ENCODE peak calls at places on chromosomes 11 and 22, in nine cellular contexts. L is astrocyte; H is neural progenitor cell; B is IMR-90; Z is effector memory CD4-positive, alpha-beta T cell; Q is A549; F is hepatocyte; J is right cardiac atrium; V is tibial artery. W is an unnamed sample.

GRCh38 chr22:42080287-42080686 is 787 bp downstream of the SMDT1 start:
- DNase-seq in L (peak), H (peak), B (peak), Z (no peak), Q (peak), F (peak), J (no peak), V (peak), W (no peak)

GRCh38 chr11:86240164-86240563 is 4.4 kb upstream of the EED start:
- DNase-seq in L (no peak), H (no peak), B (no peak), Z (no peak), Q (no peak), F (no peak), J (no peak), V (no peak), W (no peak)

GRCh38 chr11:101477926-101478325 is 105.9 kb downstream of the TRPC6 start:
- DNase-seq in L (no peak), H (no peak), B (no peak), Z (no peak), Q (no peak), F (no peak), J (no peak), V (no peak), W (no peak)

GRCh38 chr22:42229455-42230149 is 40.9 kb downstream of the TCF20 start:
- DNase-seq in L (peak), H (no peak), B (peak), Z (no peak), Q (no peak), F (no peak), J (no peak), V (no peak), W (no peak)

GRCh38 chr11:78350101-78350645 is 67.4 kb downstream of the GAB2 start:
- DNase-seq in L (no peak), H (peak), B (peak), Z (no peak), Q (no peak), F (peak), J (no peak), V (no peak), W (no peak)

GRCh38 chr11:68890490-68891231 is 13.0 kb downstream of the MRPL21 start:
- DNase-seq in L (peak), H (no peak), B (peak), Z (no peak), Q (no peak), F (peak), J (peak), V (peak), W (peak)

GRCh38 chr22:16917144-16918003 is 90.6 kb downstream of the GAB4 start:
- DNase-seq in L (no peak), H (peak), B (peak), Z (no peak), Q (peak), F (peak), J (peak), V (no peak), W (no peak)

GRCh38 chr11:83157755-83158473 is 983 bp downstream of the PCF11 start:
- DNase-seq in L (peak), H (peak), B (peak), Z (peak), Q (peak), F (peak), J (peak), V (peak), W (no peak)

GRCh38 chr22:48892571-48893287 is 934.9 kb downstream of the BRD1 start:
- DNase-seq in L (no peak), H (no peak), B (no peak), Z (no peak), Q (no peak), F (no peak), J (no peak), V (peak), W (peak)

GRCh38 chr11:128728767-128729587 is 35.1 kb downstream of the FLI1 start:
- DNase-seq in L (no peak), H (peak), B (no peak), Z (no peak), Q (no peak), F (no peak), J (no peak), V (no peak), W (no peak)

GRCh38 chr22:44455151-44455962 is 42.7 kb downstream of the RTL6 start:
- DNase-seq in L (no peak), H (no peak), B (no peak), Z (peak), Q (no peak), F (no peak), J (no peak), V (no peak), W (peak)

GRCh38 chr22:22770280-22770871 is 117.2 kb upstream of the IGLL5 start:
- DNase-seq in L (no peak), H (peak), B (no peak), Z (peak), Q (peak), F (peak), J (peak), V (peak), W (no peak)

GRCh38 chr11:29957406-29957805 is 59.4 kb downstream of the KCNA4 start:
- DNase-seq in L (no peak), H (peak), B (no peak), Z (no peak), Q (no peak), F (no peak), J (no peak), V (no peak), W (no peak)

GRCh38 chr11:19241260-19242183 is 777 bp upstream of the E2F8 start:
- DNase-seq in L (no peak), H (peak), B (no peak), Z (no peak), Q (peak), F (peak), J (peak), V (no peak), W (no peak)

GRCh38 chr11:5690736-5691135 is 1.1 kb downstream of the TRIM22 start:
- DNase-seq in L (peak), H (no peak), B (peak), Z (no peak), Q (no peak), F (no peak), J (no peak), V (no peak), W (peak)

GRCh38 chr22:41906822-41907221 is 8.1 kb downstream of the SHISA8 start:
- DNase-seq in L (no peak), H (no peak), B (no peak), Z (no peak), Q (no peak), F (no peak), J (no peak), V (no peak), W (no peak)

GRCh38 chr11:34558673-34559072 is 45.1 kb upstream of the ELF5 start:
- DNase-seq in L (peak), H (no peak), B (no peak), Z (no peak), Q (no peak), F (no peak), J (no peak), V (no peak), W (no peak)

GRCh38 chr11:16527525-16528246 is 171.3 kb upstream of the SOX6 start:
- DNase-seq in L (no peak), H (no peak), B (no peak), Z (no peak), Q (no peak), F (no peak), J (no peak), V (no peak), W (no peak)

GRCh38 chr11:9765320-9766101 is 101.6 kb downstream of the SWAP70 start:
- DNase-seq in L (peak), H (peak), B (peak), Z (no peak), Q (no peak), F (peak), J (peak), V (peak), W (no peak)

GRCh38 chr22:19477321-19478085 is 1.5 kb downstream of the UFD1 start:
- DNase-seq in L (no peak), H (no peak), B (peak), Z (no peak), Q (no peak), F (no peak), J (no peak), V (no peak), W (no peak)

GRCh38 chr11:120305286-120305685 is 19.8 kb upstream of the TLCD5 start:
- DNase-seq in L (no peak), H (no peak), B (no peak), Z (no peak), Q (no peak), F (no peak), J (no peak), V (no peak), W (no peak)

GRCh38 chr22:23088199-23088604 is 17.9 kb downstream of the GNAZ start:
- DNase-seq in L (no peak), H (no peak), B (no peak), Z (no peak), Q (no peak), F (no peak), J (no peak), V (no peak), W (no peak)

GRCh38 chr11:103851166-103851651 is 185.2 kb upstream of the DDI1 start:
- DNase-seq in L (peak), H (no peak), B (peak), Z (no peak), Q (no peak), F (no peak), J (no peak), V (no peak), W (no peak)

GRCh38 chr11:110184466-110184865 is 91.3 kb downstream of the ZC3H12C start:
- DNase-seq in L (no peak), H (no peak), B (no peak), Z (no peak), Q (no peak), F (no peak), J (no peak), V (no peak), W (no peak)
- H3K27ac ChIP-seq in L (no peak), H (no peak), B (no peak), Z (no peak), Q (peak), F (no peak), J (no peak), V (no peak), W (no peak)

GRCh38 chr11:58640386-58641023 is 18.0 kb downstream of the CNTF start:
- DNase-seq in L (no peak), H (no peak), B (no peak), Z (no peak), Q (no peak), F (no peak), J (no peak), V (no peak), W (no peak)
- H3K4me3 ChIP-seq in L (no peak), H (no peak), B (no peak), Z (no peak), Q (no peak), F (no peak), J (no peak), V (no peak), W (no peak)

GRCh38 chr11:47376543-47377371 is 1.6 kb downstream of the SPI1 start:
- DNase-seq in L (no peak), H (no peak), B (no peak), Z (no peak), Q (no peak), F (no peak), J (peak), V (no peak), W (no peak)
- H3K27ac ChIP-seq in L (no peak), H (no peak), B (no peak), Z (no peak), Q (peak), F (no peak), J (peak), V (no peak), W (peak)

GRCh38 chr11:12114487-12115033 is 4.2 kb downstream of the MICAL2 start:
- DNase-seq in L (peak), H (no peak), B (peak), Z (no peak), Q (no peak), F (no peak), J (no peak), V (peak), W (no peak)

GRCh38 chr11:12111482-12112149 is 1.2 kb downstream of the MICAL2 start:
- DNase-seq in L (no peak), H (peak), B (peak), Z (no peak), Q (no peak), F (no peak), J (no peak), V (peak), W (no peak)

GRCh38 chr11:12112150-12112520 is 1.7 kb downstream of the MICAL2 start:
- DNase-seq in L (no peak), H (no peak), B (no peak), Z (no peak), Q (no peak), F (no peak), J (no peak), V (no peak), W (no peak)

GRCh38 chr11:12113294-12113693 is 2.9 kb downstream of the MICAL2 start:
- DNase-seq in L (peak), H (no peak), B (peak), Z (no peak), Q (no peak), F (no peak), J (no peak), V (no peak), W (no peak)

GRCh38 chr11:12112731-12113130 is 2.3 kb downstream of the MICAL2 start:
- DNase-seq in L (no peak), H (no peak), B (no peak), Z (no peak), Q (no peak), F (no peak), J (no peak), V (no peak), W (no peak)
- H3K4me3 ChIP-seq in L (peak), H (no peak), B (peak), Z (no peak), Q (no peak), F (no peak), J (no peak), V (peak), W (peak)

GRCh38 chr11:64842366-64842759 is 2.1 kb downstream of the CDC42BPG start:
- DNase-seq in L (no peak), H (peak), B (no peak), Z (no peak), Q (no peak), F (no peak), J (no peak), V (no peak), W (no peak)

GRCh38 chr11:64842851-64843841 is 1.3 kb downstream of the CDC42BPG start:
- DNase-seq in L (no peak), H (peak), B (no peak), Z (no peak), Q (peak), F (peak), J (peak), V (no peak), W (no peak)

GRCh38 chr11:64844330-64845124 is at the start of gene CDC42BPG:
- DNase-seq in L (no peak), H (peak), B (peak), Z (peak), Q (peak), F (peak), J (peak), V (no peak), W (no peak)

GRCh38 chr11:64845125-64845735 is 777 bp upstream of the CDC42BPG start:
- DNase-seq in L (no peak), H (no peak), B (no peak), Z (no peak), Q (no peak), F (no peak), J (no peak), V (no peak), W (no peak)

DNA sequence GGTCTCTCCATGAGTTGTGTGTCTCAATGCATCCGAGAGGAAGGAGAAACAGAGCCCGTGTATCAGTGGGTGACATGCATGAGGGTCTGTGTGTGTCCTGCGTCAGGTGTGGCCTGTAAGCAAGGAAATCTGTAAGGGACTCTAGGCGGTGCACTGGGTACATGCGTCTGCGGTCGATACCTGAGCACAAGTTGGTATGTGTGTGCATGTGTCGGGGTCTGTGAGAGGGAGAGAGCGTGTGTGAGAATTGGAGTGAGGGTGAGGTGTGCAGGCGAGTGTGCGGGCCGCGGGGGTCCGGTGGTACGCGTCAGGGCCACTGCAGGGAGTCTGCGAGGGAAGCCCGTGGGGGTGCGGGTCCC is 503 bp downstream of the CDC42BPG start:
- DNase-seq in L (no peak), H (no peak), B (no peak), Z (no peak), Q (no peak), F (no peak), J (no peak), V (no peak), W (no peak)
- H3K27ac ChIP-seq in L (no peak), H (no peak), B (no peak), Z (no peak), Q (peak), F (peak), J (no peak), V (no peak), W (no peak)

W was measured in esophagus muscularis mucosa.